ENCODE peak calls at places on chromosomes 4 and X, in nine cellular contexts. J is GM23248, U is Karpas-422, I is hepatocyte, X is GM23338, O is MM.1S, Q is PC-3, V is HCT116, P is PC-9. N is an unnamed sample. For H3K9me2, the result is how much of the 10 kb centered on the place peaks cover.

GRCh38 chr4:161419822-161420221 is 744.0 kb downstream of the FSTL5 start:
- DNase-seq in V (no peak), J (no peak), P (no peak), I (peak), U (no peak), X (peak), Q (peak), O (no peak), N (no peak)

GRCh38 chr4:169437299-169438047 is 166.7 kb upstream of the SH3RF1 start:
- DNase-seq in V (no peak), Q (no peak), X (no peak), P (no peak), J (no peak), O (no peak), I (no peak), U (peak), N (no peak)

GRCh38 chr4:17561195-17561909 is 15.6 kb upstream of the LAP3 start:
- DNase-seq in P (no peak), Q (peak), O (no peak), X (no peak), V (no peak), J (peak), U (no peak), I (no peak), N (no peak)

GRCh38 chrX:100928660-100929613 is at the start of gene XKRX:
- DNase-seq in P (peak), V (peak), Q (peak), U (peak), O (peak), I (peak), J (peak), X (peak), N (peak)

GRCh38 chrX:56728752-56729151 is 291 bp upstream of the NBDY start:
- DNase-seq in Q (peak), I (peak), U (peak), V (no peak), P (no peak), X (peak), O (peak), J (peak), N (peak)

GRCh38 chr4:2837904-2838496 is 5.6 kb upstream of the ADD1 start:
- DNase-seq in X (no peak), P (no peak), O (peak), I (peak), U (peak), Q (no peak), J (peak), V (no peak), N (peak)

GRCh38 chrX:672931-673330 is 42.3 kb downstream of the SHOX start:
- DNase-seq in V (no peak), O (no peak), Q (peak), X (no peak), I (no peak), J (no peak), U (no peak), P (no peak), N (no peak)

GRCh38 chr4:148103647-148104355 is 338.4 kb downstream of the NR3C2 start:
- DNase-seq in X (no peak), J (no peak), U (no peak), O (no peak), V (no peak), P (no peak), Q (no peak), I (no peak), N (no peak)

GRCh38 chr4:577499-578450 is 1.7 kb upstream of the TMEM271 start:
- DNase-seq in U (peak), P (no peak), O (no peak), I (peak), X (peak), J (peak), V (no peak), Q (no peak), N (no peak)

GRCh38 chrX:9339603-9340569 is 125.0 kb upstream of the TBL1X start:
- DNase-seq in P (no peak), J (peak), Q (no peak), O (peak), I (no peak), U (no peak), X (no peak), V (no peak), N (no peak)

GRCh38 chr4:182063651-182064050 is 179.6 kb upstream of the TENM3 start:
- DNase-seq in V (no peak), U (no peak), J (no peak), P (no peak), X (no peak), O (no peak), Q (no peak), I (no peak), N (no peak)

GRCh38 chr4:182425302-182425701 is 182.1 kb downstream of the TENM3 start:
- DNase-seq in U (no peak), Q (no peak), I (no peak), V (no peak), X (no peak), P (no peak), O (no peak), J (no peak), N (no peak)

GRCh38 chr4:185721949-185722316 is 90.1 kb downstream of the SORBS2 start:
- DNase-seq in X (no peak), Q (peak), U (no peak), P (no peak), I (no peak), J (no peak), O (no peak), V (no peak), N (no peak)

GRCh38 chr4:10054571-10055041 is 33.3 kb upstream of the SLC2A9 start:
- DNase-seq in V (no peak), J (peak), P (peak), X (no peak), U (no peak), I (no peak), O (no peak), Q (no peak), N (no peak)

GRCh38 chr4:35885081-35885480 is 359.2 kb downstream of the ARAP2 start:
- DNase-seq in P (no peak), U (no peak), X (no peak), Q (no peak), O (no peak), J (no peak), I (no peak), V (no peak), N (no peak)

GRCh38 chr4:77582151-77582550 is 23.5 kb upstream of the CXCL13 start:
- DNase-seq in P (no peak), J (peak), U (no peak), O (no peak), V (no peak), X (no peak), Q (peak), I (no peak), N (no peak)

GRCh38 chrX:8783100-8784098 is 17.8 kb downstream of the FAM9A start:
- DNase-seq in X (peak), I (no peak), O (peak), Q (peak), U (peak), V (no peak), J (peak), P (no peak), N (no peak)

GRCh38 chrX:140467211-140467610 is 37.7 kb downstream of the SOX3 start:
- DNase-seq in P (no peak), V (no peak), Q (no peak), U (no peak), J (no peak), X (no peak), I (no peak), O (no peak), N (no peak)

GRCh38 chrX:130055103-130055502 is 55.2 kb downstream of the ELF4 start:
- DNase-seq in V (no peak), J (peak), O (no peak), I (no peak), X (no peak), Q (no peak), U (no peak), P (no peak), N (no peak)

GRCh38 chrX:46713672-46714487 is 45.0 kb downstream of the SLC9A7 start:
- DNase-seq in V (no peak), J (peak), U (no peak), I (no peak), X (no peak), O (peak), P (no peak), Q (no peak), N (no peak)

GRCh38 chrX:23952984-23953907 is 45.4 kb downstream of the CXorf58 start:
- DNase-seq in Q (no peak), I (no peak), U (peak), P (no peak), V (no peak), O (peak), X (peak), J (no peak), N (peak)

GRCh38 chr4:105417624-105418023 is 56.2 kb downstream of the PPA2 start:
- DNase-seq in P (no peak), X (no peak), I (peak), J (no peak), V (no peak), Q (no peak), U (no peak), O (no peak), N (no peak)

GRCh38 chr4:98996056-98996941 is 778 bp downstream of the METAP1 start:
- DNase-seq in O (peak), U (peak), X (peak), Q (peak), P (peak), J (peak), V (no peak), I (peak), N (peak)

GRCh38 chr4:183960021-183960420 is 54.9 kb downstream of the STOX2 start:
- DNase-seq in X (peak), V (no peak), O (no peak), P (no peak), I (peak), Q (peak), J (peak), U (no peak), N (no peak)

GRCh38 chr4:142817442-142817841 is 28.7 kb downstream of the INPP4B start:
- DNase-seq in U (no peak), X (no peak), O (no peak), I (no peak), J (peak), V (peak), Q (peak), P (peak), N (no peak)

GRCh38 chrX:131734621-131735020 is 190.7 kb downstream of the OR13H1 start:
- DNase-seq in I (no peak), X (no peak), P (no peak), O (peak), J (no peak), U (peak), V (no peak), Q (no peak), N (no peak)

GRCh38 chr4:4492161-4492847 is 49.5 kb downstream of the STX18 start:
- DNase-seq in V (no peak), X (no peak), I (no peak), O (peak), J (peak), U (no peak), P (no peak), Q (no peak), N (no peak)

GRCh38 chr4:40437741-40438383 is 102.7 kb downstream of the CHRNA9 start:
- DNase-seq in O (no peak), J (no peak), V (no peak), Q (no peak), X (no peak), P (no peak), U (no peak), I (no peak), N (no peak)
- H3K9me2 ChIP-seq in O (under half), J (under half), V (under half), Q (under half), X (under half), P (under half), U (under half), I (under half), N (under half)

GRCh38 chrX:10681167-10681566 is 60.8 kb upstream of the MID1 start:
- DNase-seq in I (no peak), X (no peak), O (no peak), J (no peak), P (no peak), V (no peak), U (no peak), Q (no peak), N (no peak)

GRCh38 chrX:10677490-10677889 is 57.1 kb upstream of the MID1 start:
- DNase-seq in Q (no peak), O (no peak), V (no peak), U (no peak), X (no peak), P (no peak), J (peak), I (no peak), N (no peak)

GRCh38 chrX:10679387-10679786 is 59.0 kb upstream of the MID1 start:
- DNase-seq in X (no peak), J (no peak), V (no peak), Q (no peak), P (no peak), O (no peak), I (no peak), U (no peak), N (no peak)

GRCh38 chrX:10676239-10676971 is 56.0 kb upstream of the MID1 start:
- DNase-seq in X (peak), I (no peak), O (no peak), Q (no peak), J (peak), V (no peak), U (no peak), P (no peak), N (no peak)
- H3K4me3 ChIP-seq in X (peak), I (no peak), O (no peak), Q (no peak), J (no peak), V (no peak), U (no peak), P (no peak), N (no peak)

GRCh38 chr4:67896421-67897065 is 12.7 kb upstream of the TMPRSS11D start:
- DNase-seq in O (no peak), U (no peak), X (no peak), J (no peak), I (no peak), P (no peak), V (no peak), Q (no peak), N (no peak)

GRCh38 chr4:67892905-67893304 is 9.1 kb upstream of the TMPRSS11D start:
- DNase-seq in U (no peak), I (no peak), J (peak), V (no peak), P (no peak), Q (no peak), O (no peak), X (peak), N (no peak)

GRCh38 chr4:67892253-67892652 is 8.5 kb upstream of the TMPRSS11D start:
- DNase-seq in J (no peak), Q (no peak), I (no peak), U (peak), X (no peak), V (no peak), O (no peak), P (no peak), N (no peak)

DNA sequence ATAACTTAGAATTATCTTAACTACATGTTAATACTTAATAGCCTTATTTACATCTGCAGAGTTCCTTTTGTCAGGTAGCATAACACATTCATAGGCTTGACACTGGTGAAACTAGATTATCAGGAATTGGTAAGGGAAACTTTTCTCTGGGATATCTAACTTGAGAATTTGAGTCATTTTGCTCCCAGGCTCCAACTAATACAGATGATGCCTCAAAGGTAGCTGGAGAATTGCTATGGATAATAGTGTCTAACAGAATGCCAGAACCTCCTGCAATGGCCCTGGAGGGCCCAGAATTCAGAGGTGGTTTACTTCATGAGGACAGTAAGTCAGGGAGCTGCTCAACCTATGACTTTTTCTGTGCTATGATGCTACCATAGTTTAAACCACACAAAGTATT is 13.9 kb upstream of the TMPRSS11D start:
- DNase-seq in I (no peak), P (no peak), V (no peak), X (no peak), J (no peak), O (no peak), Q (no peak), U (no peak), N (no peak)
- H3K9me2 ChIP-seq in I (under half), P (under half), V (under half), X (under half), J (under half), O (under half), Q (under half), U (under half), N (under half)

GRCh38 chr4:90317785-90318184 is 190.6 kb downstream of the CCSER1 start:
- DNase-seq in X (no peak), P (no peak), V (peak), J (peak), O (no peak), I (no peak), Q (peak), U (no peak), N (no peak)
- H3K4me3 ChIP-seq in X (no peak), P (no peak), V (peak), J (peak), O (no peak), I (no peak), Q (peak), U (no peak), N (no peak)

DNA sequence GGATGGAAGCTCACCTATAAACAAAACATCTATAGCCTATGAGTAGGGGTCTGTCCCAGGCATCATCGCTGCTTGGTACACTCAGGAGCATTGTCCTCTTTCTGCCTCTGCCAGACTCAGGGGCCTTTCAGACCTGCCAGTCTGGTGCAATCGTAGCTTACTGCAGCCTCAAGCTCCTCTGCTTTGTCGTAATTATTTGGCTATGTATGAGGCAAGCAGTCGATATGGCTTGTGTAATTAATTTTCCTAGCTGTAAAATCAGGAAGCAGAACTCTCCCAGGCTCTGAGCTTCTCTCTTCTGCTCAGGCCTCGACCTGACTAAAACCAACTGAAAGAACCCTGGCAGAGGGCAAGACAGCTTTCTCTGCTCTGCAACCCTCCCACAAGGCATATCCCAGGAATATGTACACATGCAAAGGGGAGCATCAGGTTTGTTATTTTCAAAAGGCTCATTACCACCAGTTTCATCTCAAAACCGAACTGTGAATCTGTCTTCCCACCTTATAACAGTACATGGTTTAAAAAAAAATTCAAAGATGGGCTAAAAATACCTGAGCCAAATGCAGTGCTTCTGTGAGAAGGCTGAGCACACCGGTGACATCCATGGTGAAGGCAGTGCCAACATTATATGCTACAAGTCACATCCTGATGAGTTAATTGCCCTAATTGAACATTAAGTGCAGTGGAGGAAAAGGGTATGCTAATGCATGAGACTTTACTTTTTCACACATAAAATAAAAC is 309.2 kb upstream of the EMCN start:
- DNase-seq in Q (no peak), X (no peak), U (no peak), P (no peak), O (no peak), V (no peak), I (no peak), J (no peak), N (no peak)
- H3K9me2 ChIP-seq in Q (under half), X (under half), U (under half), P (under half), O (under half), V (under half), I (under half), J (under half), N (under half)

GRCh38 chrX:2183193-2183725 is 317.5 kb downstream of the DHRSX start:
- DNase-seq in U (no peak), P (no peak), O (no peak), Q (no peak), J (no peak), I (no peak), V (no peak), X (peak), N (no peak)

GRCh38 chrX:2188316-2188715 is 312.5 kb downstream of the DHRSX start:
- DNase-seq in J (no peak), I (peak), X (peak), V (peak), U (no peak), Q (no peak), O (no peak), P (no peak), N (no peak)

GRCh38 chrX:2184089-2184488 is 316.7 kb downstream of the DHRSX start:
- DNase-seq in U (no peak), J (no peak), Q (no peak), I (no peak), X (no peak), O (no peak), P (no peak), V (no peak), N (no peak)

GRCh38 chrX:2187352-2188115 is 313.2 kb downstream of the DHRSX start:
- DNase-seq in O (no peak), U (no peak), I (no peak), V (no peak), Q (no peak), X (no peak), P (no peak), J (no peak), N (no peak)

GRCh38 chrX:2185341-2186082 is 315.3 kb downstream of the DHRSX start:
- DNase-seq in O (no peak), P (no peak), J (no peak), Q (no peak), U (no peak), V (no peak), I (no peak), X (no peak), N (peak)
- H3K4me3 ChIP-seq in O (no peak), P (no peak), J (no peak), Q (no peak), U (no peak), V (no peak), I (no peak), X (no peak), N (no peak)

GRCh38 chr4:38802561-38803355 is 1.8 kb downstream of the TLR1 start:
- DNase-seq in I (no peak), J (no peak), O (no peak), Q (peak), U (no peak), P (no peak), X (peak), V (no peak), N (peak)
- H3K9me2 ChIP-seq in I (under half), J (under half), O (under half), Q (under half), U (under half), P (under half), X (under half), V (under half), N (under half)

DNA sequence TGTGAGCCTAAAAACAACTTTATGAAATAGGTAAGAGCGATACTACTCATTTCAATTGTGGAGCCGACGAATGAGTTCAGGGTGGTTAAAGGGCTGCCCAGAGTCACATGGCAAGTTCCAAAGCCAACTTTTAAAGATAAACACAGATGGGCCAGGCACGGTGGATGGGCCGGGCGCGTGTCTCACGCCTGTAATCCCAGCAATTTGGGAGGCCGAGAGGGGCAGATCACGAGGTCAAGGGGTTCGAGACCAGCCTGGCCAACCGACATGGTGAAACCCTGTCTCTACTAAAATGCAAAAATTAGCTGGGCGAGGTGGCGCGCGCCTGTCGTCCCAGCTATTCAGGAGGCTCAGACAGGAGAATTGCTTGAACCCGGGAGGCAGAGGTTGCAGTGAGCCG is 914 bp upstream of the C4orf36 start:
- DNase-seq in P (no peak), Q (no peak), I (no peak), V (no peak), X (no peak), O (no peak), U (no peak), J (no peak), N (no peak)
- H3K4me3 ChIP-seq in P (no peak), Q (peak), I (no peak), V (no peak), X (peak), O (no peak), U (no peak), J (no peak), N (no peak)

DNA sequence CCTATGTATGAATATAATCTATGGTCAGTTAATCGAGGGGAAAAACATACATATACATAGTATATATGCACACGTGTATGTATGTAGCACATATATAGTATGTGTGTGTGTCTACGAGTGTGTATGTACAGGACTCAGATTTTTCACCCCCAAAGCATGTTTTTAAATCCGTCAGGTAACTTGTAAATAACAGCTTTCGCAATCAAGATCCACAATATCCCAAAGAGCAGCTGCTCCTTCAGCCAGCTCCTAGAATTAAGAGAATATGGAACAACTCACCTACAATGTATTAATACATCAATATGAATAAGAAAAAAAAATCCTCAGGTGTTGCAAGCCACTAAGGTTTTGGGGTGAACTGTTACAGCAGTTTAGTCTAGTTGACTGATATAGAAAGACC is 3.5 kb downstream of the MRFAP1L1 start:
- DNase-seq in V (no peak), P (no peak), U (no peak), Q (no peak), J (no peak), X (no peak), O (no peak), I (no peak), N (no peak)
- H3K9me2 ChIP-seq in V (under half), P (under half), U (under half), Q (under half), J (under half), X (under half), O (under half), I (under half), N (under half)